ENCODE peak calls at places on chromosomes 3 and 15, in eight cellular contexts. R is cardiac muscle cell; V is adrenal gland; Q is spleen; A is neural progenitor cell; B is psoas muscle; N is A549; F is effector memory CD4-positive, alpha-beta T cell. H is an unnamed sample.

GRCh38 chr3:131091768-131092167 is 65.1 kb downstream of the NEK11 start:
- DNase-seq in R (no peak), V (no peak), Q (no peak), A (peak; percentile 29), B (no peak), N (no peak), F (no peak), H (peak; percentile 16)

GRCh38 chr3:126551839-126552687 is 6.7 kb downstream of the C3orf22 start:
- DNase-seq in R (no peak), V (peak; percentile 27), Q (peak; percentile 62), A (no peak), B (no peak), N (no peak), F (no peak), H (no peak)

GRCh38 chr3:13452490-13453335 is 27.4 kb upstream of the HDAC11 start:
- DNase-seq in R (peak; percentile 68), V (peak; percentile 67), Q (no peak), A (peak; percentile 67), B (no peak), N (peak; percentile 55), F (no peak), H (no peak)

GRCh38 chr15:59148160-59148810 is 43.3 kb downstream of the CCNB2 start:
- DNase-seq in R (peak; percentile 49), V (no peak), Q (no peak), A (no peak), B (no peak), N (no peak), F (no peak), H (no peak)

GRCh38 chr3:113966172-113966571 is 18.4 kb downstream of the ZDHHC23 start:
- DNase-seq in R (no peak), V (no peak), Q (no peak), A (no peak), B (no peak), N (no peak), F (no peak), H (no peak)

GRCh38 chr3:107212709-107213664 is 164.3 kb upstream of the CCDC54 start:
- DNase-seq in R (no peak), V (no peak), Q (no peak), A (no peak), B (no peak), N (no peak), F (no peak), H (no peak)

GRCh38 chr3:193061157-193061556 is 143.5 kb upstream of the MB21D2 start:
- DNase-seq in R (no peak), V (no peak), Q (no peak), A (no peak), B (no peak), N (no peak), F (no peak), H (no peak)

GRCh38 chr15:80207887-80208286 is 44.1 kb downstream of the CTXND1 start:
- DNase-seq in R (peak; percentile 70), V (no peak), Q (no peak), A (no peak), B (no peak), N (no peak), F (no peak), H (no peak)

GRCh38 chr3:177830411-177830849 is 633.1 kb upstream of the TBL1XR1 start:
- DNase-seq in R (peak; percentile 98), V (no peak), Q (no peak), A (no peak), B (no peak), N (no peak), F (no peak), H (no peak)

GRCh38 chr3:49711489-49711888 is 8.0 kb downstream of the AMIGO3 start:
- DNase-seq in R (no peak), V (no peak), Q (peak; percentile 42), A (no peak), B (peak; percentile 1), N (no peak), F (no peak), H (no peak)

GRCh38 chr3:122859021-122859805 is 64.3 kb downstream of the SLC49A4 start:
- DNase-seq in R (no peak), V (no peak), Q (no peak), A (no peak), B (no peak), N (no peak), F (no peak), H (no peak)

GRCh38 chr3:65443739-65444447 is 594.8 kb downstream of the MAGI1 start:
- DNase-seq in R (no peak), V (no peak), Q (no peak), A (no peak), B (no peak), N (no peak), F (no peak), H (no peak)

GRCh38 chr3:188194327-188194726 is 40.4 kb downstream of the LPP start:
- DNase-seq in R (no peak), V (no peak), Q (no peak), A (no peak), B (no peak), N (no peak), F (no peak), H (no peak)

GRCh38 chr3:82055792-82056191 is 294.3 kb upstream of the GBE1 start:
- DNase-seq in R (no peak), V (no peak), Q (no peak), A (no peak), B (no peak), N (no peak), F (no peak), H (peak; percentile 5)

GRCh38 chr3:176988795-176989194 is 208.5 kb downstream of the TBL1XR1 start:
- DNase-seq in R (no peak), V (no peak), Q (no peak), A (no peak), B (no peak), N (no peak), F (no peak), H (no peak)

DNA sequence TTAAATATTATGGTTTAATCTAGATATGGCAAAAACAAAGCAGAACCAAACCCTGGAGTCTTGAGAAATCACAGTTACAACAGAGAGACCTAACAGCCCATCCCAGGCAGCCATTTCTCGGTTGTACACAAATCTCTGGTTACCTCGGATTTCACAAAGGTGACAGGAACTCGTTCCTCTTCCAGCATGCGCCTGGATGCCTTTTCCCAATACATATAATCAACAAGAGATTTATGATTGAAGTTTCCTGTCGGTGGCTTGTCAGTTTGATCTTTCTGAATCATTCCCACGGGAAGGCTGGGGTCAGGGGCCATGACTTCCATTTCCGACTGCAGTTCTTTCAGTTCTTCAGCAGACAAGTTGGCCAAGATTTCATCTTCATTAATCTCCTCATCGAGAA is 445 bp downstream of the LMOD3 start:
- DNase-seq in R (no peak), V (no peak), Q (no peak), A (no peak), B (peak; percentile 34), N (no peak), F (no peak), H (no peak)
- H3K9me3 ChIP-seq in R (no peaks in the 10 kb centered on the region), V (no peaks in the 10 kb centered on the region), Q (no peaks in the 10 kb centered on the region), A (no peaks in the 10 kb centered on the region), B (no peaks in the 10 kb centered on the region), N (no peaks in the 10 kb centered on the region), F (no peaks in the 10 kb centered on the region), H (no peaks in the 10 kb centered on the region)

DNA sequence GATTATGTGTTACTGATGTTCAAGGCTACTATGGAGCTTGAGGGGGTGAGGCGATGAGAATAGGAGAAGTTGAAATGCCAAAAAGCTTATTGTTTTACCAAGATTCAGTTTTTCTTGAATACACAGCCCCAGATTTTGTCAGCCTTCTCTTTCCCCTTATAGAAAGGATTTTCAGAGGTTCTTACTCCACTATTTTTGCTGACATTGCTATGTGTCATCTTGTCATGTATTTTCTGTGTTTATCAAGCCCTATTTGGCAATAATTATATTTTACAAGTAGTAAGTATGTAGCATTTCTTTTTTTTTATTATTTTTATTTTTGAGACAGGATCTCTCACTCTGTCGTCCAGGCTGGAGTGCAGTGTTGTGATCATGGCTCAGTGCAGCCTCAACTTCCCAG is 133.1 kb downstream of the ATG7 start:
- DNase-seq in R (no peak), V (no peak), Q (no peak), A (no peak), B (no peak), N (no peak), F (no peak), H (no peak)
- H3K9me3 ChIP-seq in R (no peaks in the 10 kb centered on the region), V (peaks cover 4% of the 10 kb centered on the region), Q (peaks cover 32% of the 10 kb centered on the region), A (no peaks in the 10 kb centered on the region), B (no peaks in the 10 kb centered on the region), N (peaks cover 27% of the 10 kb centered on the region), F (no peaks in the 10 kb centered on the region), H (peaks cover 12% of the 10 kb centered on the region)

GRCh38 chr15:25054329-25054728 is 99.5 kb downstream of the SNRPN start:
- DNase-seq in R (no peak), V (no peak), Q (peak; percentile 28), A (no peak), B (no peak), N (no peak), F (no peak), H (no peak)
- H3K9me3 ChIP-seq in R (peaks cover 10% of the 10 kb centered on the region), V (peaks cover 94% of the 10 kb centered on the region), Q (peaks cover 100% of the 10 kb centered on the region), A (peaks cover 30% of the 10 kb centered on the region), B (peaks cover 89% of the 10 kb centered on the region), N (peaks cover 68% of the 10 kb centered on the region), F (peaks cover 87% of the 10 kb centered on the region), H (no peaks in the 10 kb centered on the region)

GRCh38 chr15:37709669-37710068 is 224.8 kb upstream of the TMCO5A start:
- DNase-seq in R (no peak), V (no peak), Q (no peak), A (no peak), B (no peak), N (no peak), F (no peak), H (no peak)
- H3K9me3 ChIP-seq in R (no peaks in the 10 kb centered on the region), V (no peaks in the 10 kb centered on the region), Q (peaks cover 19% of the 10 kb centered on the region), A (no peaks in the 10 kb centered on the region), B (no peaks in the 10 kb centered on the region), N (no peaks in the 10 kb centered on the region), F (no peaks in the 10 kb centered on the region), H (no peaks in the 10 kb centered on the region)

DNA sequence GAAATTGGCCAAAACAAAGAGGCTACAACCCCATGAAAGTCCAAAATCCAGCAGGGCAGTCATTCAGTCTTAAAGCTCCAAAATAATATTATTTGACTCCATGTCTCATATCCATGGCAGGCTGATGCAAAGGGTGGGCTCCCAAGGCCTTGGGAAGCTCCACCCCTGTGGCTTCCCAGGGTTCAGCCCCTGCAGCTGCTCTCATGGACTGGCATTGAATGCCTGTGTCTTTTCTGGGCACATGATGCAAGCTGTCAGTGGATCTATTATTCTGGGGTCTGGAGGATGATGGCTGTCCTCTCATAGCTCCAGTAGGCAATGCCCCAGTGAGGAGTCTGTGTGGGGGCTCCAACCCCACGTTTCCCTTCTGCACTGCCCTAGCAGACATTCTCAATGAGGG is 81.8 kb downstream of the ZMAT3 start:
- DNase-seq in R (no peak), V (no peak), Q (no peak), A (no peak), B (no peak), N (no peak), F (no peak), H (no peak)
- H3K9me3 ChIP-seq in R (no peaks in the 10 kb centered on the region), V (peaks cover 7% of the 10 kb centered on the region), Q (peaks cover 66% of the 10 kb centered on the region), A (peaks cover 19% of the 10 kb centered on the region), B (peaks cover 33% of the 10 kb centered on the region), N (peaks cover 9% of the 10 kb centered on the region), F (peaks cover 8% of the 10 kb centered on the region), H (peaks cover 4% of the 10 kb centered on the region)

DNA sequence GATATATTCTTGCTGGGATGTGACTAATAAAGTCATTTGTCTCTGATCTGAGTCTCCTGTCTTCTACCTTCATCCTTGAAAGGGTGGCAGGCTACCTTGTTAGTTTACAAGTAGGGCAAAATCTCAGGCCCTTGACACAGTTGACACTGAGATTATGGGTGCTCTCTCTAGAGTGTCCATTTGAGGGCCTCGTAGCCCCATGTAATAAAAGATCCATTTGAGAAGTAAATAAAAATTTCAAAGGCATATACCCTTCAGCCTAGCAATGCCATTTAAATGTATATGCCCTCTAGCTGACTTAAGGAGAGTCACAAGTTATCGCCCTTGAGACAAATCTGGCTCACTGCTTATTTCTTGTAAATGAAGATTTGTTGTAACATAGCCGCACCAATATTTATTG is 98.6 kb downstream of the TCF12 start:
- DNase-seq in R (peak; percentile 42), V (no peak), Q (no peak), A (peak; percentile 27), B (no peak), N (no peak), F (no peak), H (peak; percentile 29)
- H3K9me3 ChIP-seq in R (no peaks in the 10 kb centered on the region), V (no peaks in the 10 kb centered on the region), Q (peaks cover 2% of the 10 kb centered on the region), A (no peaks in the 10 kb centered on the region), B (no peaks in the 10 kb centered on the region), N (no peaks in the 10 kb centered on the region), F (no peaks in the 10 kb centered on the region), H (no peaks in the 10 kb centered on the region)